ENCODE peak calls at places on chromosome 19, in ten cellular contexts. F is bronchial epithelial cell, B is GM13977, P is cardiac muscle cell, V is transverse colon, Y is dorsolateral prefrontal cortex, C is sigmoid colon, U is choroid plexus epithelial cell, I is neural crest cell, H is foreskin fibroblast. G is an unnamed sample.

GRCh38 chr19:15871570-15871969 is 26.3 kb downstream of the CYP4F2 start:
- DNase-seq in U (no peak), I (no peak), Y (no peak), F (no peak), V (peak; percentile 11), P (no peak), B (peak; percentile 31), H (no peak), C (no peak), G (no peak)

GRCh38 chr19:2575734-2576481 is 100.0 kb downstream of the GADD45B start:
- DNase-seq in B (no peak), H (peak; percentile 50), Y (no peak), I (no peak), C (peak; percentile 95), U (peak; percentile 98), V (peak; percentile 42), P (no peak), F (no peak), G (no peak)

GRCh38 chr19:15340086-15340485 is 7.7 kb upstream of the BRD4 start:
- DNase-seq in H (no peak), B (no peak), C (no peak), I (no peak), P (no peak), F (no peak), Y (no peak), U (no peak), V (no peak), G (no peak)

GRCh38 chr19:33819875-33820781 is 23.5 kb downstream of the KCTD15 start:
- DNase-seq in P (peak; percentile 63), Y (peak; percentile 27), C (peak; percentile 88), U (peak; percentile 62), V (peak; percentile 82), H (peak; percentile 95), I (peak; percentile 48), F (peak; percentile 92), B (peak; percentile 58), G (peak; percentile 99)

GRCh38 chr19:42024622-42025111 is 30.6 kb upstream of the ATP1A3 start:
- DNase-seq in U (no peak), Y (no peak), P (peak; percentile 40), F (no peak), B (no peak), V (peak; percentile 13), I (no peak), H (peak; percentile 74), C (peak; percentile 77), G (no peak)

GRCh38 chr19:53780506-53780905 is 43.6 kb downstream of the NLRP12 start:
- DNase-seq in B (no peak), U (no peak), C (no peak), V (no peak), H (no peak), I (no peak), P (no peak), Y (no peak), F (no peak), G (no peak)

GRCh38 chr19:42349378-42350107 is 24.1 kb downstream of the MEGF8 start:
- DNase-seq in I (no peak), H (no peak), B (no peak), C (no peak), U (no peak), F (no peak), Y (no peak), V (no peak), P (no peak), G (no peak)

GRCh38 chr19:18340237-18340989 is at the start of gene PGPEP1:
- DNase-seq in P (peak; percentile 77), B (peak; percentile 92), F (no peak), I (peak; percentile 60), C (peak; percentile 80), Y (peak; percentile 41), U (peak; percentile 59), V (peak; percentile 83), H (peak; percentile 88), G (peak; percentile 27)

GRCh38 chr19:46428278-46429141 is at the start of gene PNMA8C:
- DNase-seq in Y (peak; percentile 94), F (no peak), U (peak; percentile 59), P (peak; percentile 72), H (peak; percentile 86), C (peak; percentile 82), I (peak; percentile 81), V (peak; percentile 50), B (peak; percentile 56), G (no peak)

GRCh38 chr19:29014857-29015436 is 198.0 kb downstream of the UQCRFS1 start:
- DNase-seq in V (no peak), F (no peak), U (no peak), H (peak; percentile 14), P (no peak), I (no peak), Y (no peak), B (no peak), C (no peak), G (no peak)

GRCh38 chr19:13058951-13059660 is 43.6 kb downstream of the LYL1 start:
- DNase-seq in C (no peak), H (no peak), U (no peak), F (no peak), I (no peak), Y (no peak), V (no peak), P (no peak), B (no peak), G (no peak)

GRCh38 chr19:34963531-34964406 is at the start of gene ZNF792:
- DNase-seq in B (peak; percentile 84), I (peak; percentile 66), F (no peak), Y (peak; percentile 30), H (peak; percentile 77), P (peak; percentile 88), C (peak; percentile 78), U (peak; percentile 39), V (peak; percentile 73), G (peak; percentile 33)

GRCh38 chr19:7140137-7140536 is 70.6 kb downstream of the ZNF557 start:
- DNase-seq in P (no peak), I (no peak), V (no peak), U (no peak), H (no peak), B (no peak), Y (no peak), F (no peak), C (peak; percentile 7), G (no peak)

GRCh38 chr19:54160182-54160811 is 776 bp upstream of the LENG1 start:
- DNase-seq in I (no peak), B (no peak), C (peak; percentile 74), H (peak; percentile 50), F (peak; percentile 20), U (peak; percentile 25), V (no peak), Y (no peak), P (no peak), G (no peak)

GRCh38 chr19:40570313-40571004 is 6.2 kb upstream of the SHKBP1 start:
- DNase-seq in F (peak; percentile 98), B (peak; percentile 100), I (peak; percentile 98), H (peak; percentile 100), C (peak; percentile 100), V (peak; percentile 100), U (peak; percentile 100), P (peak; percentile 100), Y (peak; percentile 99), G (peak; percentile 100)
- TF ChIP-seq CTCF in F (no peak), B (peak; percentile 48), I (no peak), H (no peak), C (no peak), V (no peak), U (peak; percentile 60), P (no peak), Y (no peak), G (no peak)

DNA sequence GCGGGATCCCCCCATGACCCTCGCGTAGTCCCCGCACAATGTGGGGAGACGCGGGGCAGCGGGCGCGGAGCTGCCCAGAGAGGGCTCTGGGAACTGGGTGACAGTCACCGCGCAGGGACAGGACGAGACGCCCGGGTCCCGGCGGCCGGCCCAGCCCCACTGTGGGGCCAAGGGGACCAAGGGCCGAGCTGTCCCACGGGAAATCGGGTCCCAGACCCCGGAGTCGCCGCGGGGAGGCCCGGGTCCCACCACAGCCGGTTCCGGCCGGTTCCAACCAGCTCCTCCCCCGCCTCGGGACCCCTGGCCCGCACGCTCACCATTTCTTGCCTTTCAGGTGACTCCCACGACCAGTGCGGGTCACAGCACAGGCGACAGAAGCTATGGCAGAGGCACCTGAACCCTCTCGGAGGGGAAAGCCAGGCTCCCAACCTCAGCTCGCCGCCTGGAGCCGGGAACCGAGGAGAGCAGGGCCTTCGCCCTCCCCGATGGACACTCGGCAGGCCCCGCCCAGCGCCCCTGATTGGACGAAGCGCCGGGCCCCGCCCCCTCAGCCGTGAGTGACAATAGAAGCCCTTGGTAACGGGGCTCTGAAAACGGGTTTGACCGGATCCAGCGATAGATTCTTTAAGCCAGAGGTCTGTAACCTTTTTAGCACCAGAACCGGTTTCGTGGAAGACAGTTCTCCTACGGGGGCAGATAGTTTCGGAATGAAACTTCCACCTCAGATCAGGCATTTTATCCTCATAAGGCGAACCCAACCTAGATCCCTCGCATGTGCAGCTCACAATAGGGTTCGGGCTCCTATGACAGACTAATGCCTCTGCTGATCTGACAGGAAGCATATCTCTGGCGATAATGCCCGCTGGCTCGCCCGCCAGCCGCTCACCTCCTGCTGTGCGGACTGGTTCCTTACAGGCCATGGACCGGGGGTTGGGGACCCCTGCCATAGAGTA is at the start of gene ZNF433:
- DNase-seq in F (peak; percentile 83), P (peak; percentile 97), B (peak; percentile 95), U (peak; percentile 85), H (peak; percentile 95), V (peak; percentile 96), Y (peak; percentile 94), I (peak; percentile 93), C (peak; percentile 96), G (peak; percentile 90)
- TF ChIP-seq CTCF in F (no peak), P (no peak), B (peak; percentile 9), U (peak; percentile 14), H (no peak), V (no peak), Y (no peak), I (no peak), C (no peak), G (no peak)

DNA sequence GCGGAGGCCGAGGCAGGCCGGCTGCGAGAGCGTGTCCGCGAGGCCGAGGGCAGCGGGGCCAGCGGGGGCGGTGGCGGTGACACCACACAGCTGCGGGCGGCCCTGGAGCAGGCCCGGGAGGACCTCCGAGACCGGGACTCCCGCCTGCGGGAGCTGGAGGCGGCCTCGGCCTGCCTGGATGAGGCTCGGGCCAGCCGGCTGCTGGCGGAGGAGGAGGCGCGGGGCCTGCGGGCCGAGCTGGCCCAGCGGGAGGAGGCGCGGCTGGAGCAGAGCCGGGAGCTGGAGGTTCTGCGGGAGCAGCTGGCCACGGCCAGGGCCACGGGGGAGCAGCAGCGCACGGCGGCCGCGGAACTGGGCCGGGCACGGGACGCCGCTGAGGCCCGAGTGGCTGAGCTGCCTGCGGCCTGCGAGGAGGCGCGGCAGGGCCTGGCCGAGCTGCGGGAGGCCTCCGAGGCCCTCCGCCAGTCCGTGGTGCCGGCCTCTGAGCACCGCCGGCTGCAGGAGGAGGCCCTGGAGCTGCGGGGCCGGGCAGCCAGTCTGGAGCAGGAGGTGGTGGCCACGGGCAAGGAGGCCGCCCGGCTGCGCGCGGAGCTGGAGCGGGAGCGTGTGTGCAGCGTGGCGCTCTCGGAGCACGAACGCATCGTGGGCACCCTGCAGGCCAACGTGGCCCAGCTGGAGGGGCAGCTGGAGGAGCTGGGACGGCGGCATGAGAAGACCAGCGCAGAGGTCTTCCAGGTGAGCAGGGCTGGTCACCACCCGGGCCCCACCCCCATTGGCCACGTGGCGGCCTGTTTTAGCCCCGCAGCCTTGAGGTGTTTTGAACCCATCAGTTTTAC is 11.7 kb upstream of the EBI3 start:
- DNase-seq in I (no peak), C (no peak), P (no peak), V (no peak), U (no peak), Y (no peak), F (no peak), B (no peak), H (no peak), G (no peak)
- TF ChIP-seq CTCF in I (no peak), C (no peak), P (no peak), V (no peak), U (no peak), Y (no peak), F (no peak), B (no peak), H (no peak), G (no peak)

GRCh38 chr19:48560095-48560530 is 8.1 kb downstream of the SULT2B1 start:
- DNase-seq in B (no peak), I (no peak), C (no peak), P (no peak), Y (no peak), V (no peak), U (no peak), F (no peak), H (peak; percentile 12), G (no peak)
- TF ChIP-seq CTCF in B (no peak), I (no peak), C (no peak), P (no peak), Y (no peak), V (no peak), U (peak; percentile 16), F (no peak), H (no peak), G (no peak)

G was measured in epithelial cell of esophagus.